ENCODE peak calls at places on chromosomes 2 and 18, in five cellular contexts. One of them, this sample, is unnamed.

GRCh38 chr2:69578201-69578555 is 65.4 kb downstream of the AAK1 start:
- DNase-seq in right cardiac atrium: no peak
- DNase-seq in iris pigment epithelial cell: no peak
- DNase-seq in effector CD4-positive, alpha-beta T cell: no peak
- DNase-seq in H7: no peak
- DNase-seq in this sample: no peak

GRCh38 chr2:88828397-88829137 is 137.1 kb downstream of the RPIA start:
- DNase-seq in H7: no peak
- DNase-seq in effector CD4-positive, alpha-beta T cell: no peak
- DNase-seq in iris pigment epithelial cell: peak; percentile 31
- DNase-seq in right cardiac atrium: peak; percentile 88
- DNase-seq in this sample: peak; percentile 36

GRCh38 chr2:196798980-196799379 is 503 bp downstream of the GTF3C3 start:
- DNase-seq in H7: no peak
- DNase-seq in right cardiac atrium: no peak
- DNase-seq in effector CD4-positive, alpha-beta T cell: no peak
- DNase-seq in iris pigment epithelial cell: no peak
- DNase-seq in this sample: peak; percentile 20

GRCh38 chr18:26540041-26540628 is 8.2 kb downstream of the KCTD1 start:
- DNase-seq in H7: no peak
- DNase-seq in iris pigment epithelial cell: peak; percentile 41
- DNase-seq in effector CD4-positive, alpha-beta T cell: no peak
- DNase-seq in right cardiac atrium: no peak
- DNase-seq in this sample: peak; percentile 58

GRCh38 chr2:138771534-138771933 is 8.7 kb downstream of the NXPH2 start:
- DNase-seq in effector CD4-positive, alpha-beta T cell: no peak
- DNase-seq in right cardiac atrium: no peak
- DNase-seq in H7: no peak
- DNase-seq in iris pigment epithelial cell: no peak
- DNase-seq in this sample: no peak

GRCh38 chr2:9069496-9069991 is 66.1 kb upstream of the MBOAT2 start:
- DNase-seq in H7: no peak
- DNase-seq in right cardiac atrium: no peak
- DNase-seq in effector CD4-positive, alpha-beta T cell: no peak
- DNase-seq in iris pigment epithelial cell: no peak
- DNase-seq in this sample: no peak

GRCh38 chr2:101311390-101312019 is 3.0 kb upstream of the RNF149 start:
- DNase-seq in iris pigment epithelial cell: no peak
- DNase-seq in H7: no peak
- DNase-seq in right cardiac atrium: no peak
- DNase-seq in effector CD4-positive, alpha-beta T cell: peak; percentile 12
- DNase-seq in this sample: no peak

GRCh38 chr2:37688771-37689468 is 17.5 kb upstream of the CDC42EP3 start:
- DNase-seq in effector CD4-positive, alpha-beta T cell: no peak
- DNase-seq in right cardiac atrium: no peak
- DNase-seq in H7: no peak
- DNase-seq in iris pigment epithelial cell: peak; percentile 92
- DNase-seq in this sample: peak; percentile 61

GRCh38 chr2:63053235-63053888 is 2.7 kb downstream of the OTX1 start:
- DNase-seq in iris pigment epithelial cell: no peak
- DNase-seq in effector CD4-positive, alpha-beta T cell: no peak
- DNase-seq in right cardiac atrium: peak; percentile 30
- DNase-seq in H7: peak; percentile 47
- DNase-seq in this sample: no peak

GRCh38 chr2:224404766-224405165 is 2.9 kb upstream of the FAM124B start:
- DNase-seq in effector CD4-positive, alpha-beta T cell: no peak
- DNase-seq in H7: no peak
- DNase-seq in iris pigment epithelial cell: no peak
- DNase-seq in right cardiac atrium: no peak
- DNase-seq in this sample: no peak

GRCh38 chr2:12816379-12817306 is 99.9 kb downstream of the TRIB2 start:
- DNase-seq in right cardiac atrium: no peak
- DNase-seq in effector CD4-positive, alpha-beta T cell: no peak
- DNase-seq in H7: no peak
- DNase-seq in iris pigment epithelial cell: peak; percentile 86
- DNase-seq in this sample: peak; percentile 88

GRCh38 chr2:149595069-149595963 is 7.7 kb upstream of the MMADHC start:
- DNase-seq in iris pigment epithelial cell: peak; percentile 54
- DNase-seq in effector CD4-positive, alpha-beta T cell: no peak
- DNase-seq in H7: no peak
- DNase-seq in right cardiac atrium: no peak
- DNase-seq in this sample: no peak

GRCh38 chr2:101341901-101342624 is 33.6 kb upstream of the RNF149 start:
- DNase-seq in iris pigment epithelial cell: peak; percentile 64
- DNase-seq in right cardiac atrium: peak; percentile 87
- DNase-seq in H7: peak; percentile 88
- DNase-seq in effector CD4-positive, alpha-beta T cell: peak; percentile 60
- DNase-seq in this sample: peak; percentile 78

GRCh38 chr18:28559511-28559910 is 382.6 kb upstream of the CDH2 start:
- DNase-seq in iris pigment epithelial cell: no peak
- DNase-seq in effector CD4-positive, alpha-beta T cell: no peak
- DNase-seq in right cardiac atrium: no peak
- DNase-seq in H7: no peak
- DNase-seq in this sample: no peak

GRCh38 chr2:43038034-43038719 is 188.2 kb downstream of the ZFP36L2 start:
- DNase-seq in effector CD4-positive, alpha-beta T cell: no peak
- DNase-seq in iris pigment epithelial cell: no peak
- DNase-seq in right cardiac atrium: no peak
- DNase-seq in H7: no peak
- DNase-seq in this sample: no peak

GRCh38 chr18:68797901-68798300 is at the start of gene CCDC102B:
- DNase-seq in effector CD4-positive, alpha-beta T cell: no peak
- DNase-seq in iris pigment epithelial cell: peak; percentile 94
- DNase-seq in H7: no peak
- DNase-seq in right cardiac atrium: no peak
- DNase-seq in this sample: peak; percentile 84

GRCh38 chr2:187299122-187299906 is 148.7 kb downstream of the CALCRL start:
- DNase-seq in right cardiac atrium: no peak
- DNase-seq in iris pigment epithelial cell: peak; percentile 14
- DNase-seq in effector CD4-positive, alpha-beta T cell: no peak
- DNase-seq in H7: peak; percentile 13
- DNase-seq in this sample: peak; percentile 76

GRCh38 chr2:180122874-180123273 is 115.8 kb upstream of the CWC22 start:
- DNase-seq in right cardiac atrium: no peak
- DNase-seq in effector CD4-positive, alpha-beta T cell: no peak
- DNase-seq in H7: no peak
- DNase-seq in iris pigment epithelial cell: peak; percentile 59
- DNase-seq in this sample: peak; percentile 64

GRCh38 chr2:10326151-10326616 is 23.5 kb downstream of the HPCAL1 start:
- DNase-seq in H7: no peak
- DNase-seq in right cardiac atrium: no peak
- DNase-seq in iris pigment epithelial cell: no peak
- DNase-seq in effector CD4-positive, alpha-beta T cell: no peak
- DNase-seq in this sample: no peak

GRCh38 chr18:79516441-79516931 is 120.8 kb downstream of the NFATC1 start:
- DNase-seq in H7: peak; percentile 37
- DNase-seq in right cardiac atrium: no peak
- DNase-seq in effector CD4-positive, alpha-beta T cell: no peak
- DNase-seq in iris pigment epithelial cell: no peak
- DNase-seq in this sample: no peak

GRCh38 chr18:65415167-65415566 is 335.6 kb upstream of the CDH7 start:
- DNase-seq in effector CD4-positive, alpha-beta T cell: no peak
- DNase-seq in iris pigment epithelial cell: no peak
- DNase-seq in right cardiac atrium: no peak
- DNase-seq in H7: no peak
- DNase-seq in this sample: no peak

GRCh38 chr2:54558976-54559410 is 102.9 kb downstream of the SPTBN1 start:
- DNase-seq in H7: peak; percentile 68
- DNase-seq in right cardiac atrium: no peak
- DNase-seq in iris pigment epithelial cell: no peak
- DNase-seq in effector CD4-positive, alpha-beta T cell: no peak
- DNase-seq in this sample: no peak

GRCh38 chr2:179335732-179336131 is 71.1 kb upstream of the SESTD1 start:
- DNase-seq in iris pigment epithelial cell: no peak
- DNase-seq in H7: no peak
- DNase-seq in right cardiac atrium: no peak
- DNase-seq in effector CD4-positive, alpha-beta T cell: no peak
- DNase-seq in this sample: no peak

GRCh38 chr2:38164881-38165280 is 88.9 kb upstream of the CYP1B1 start:
- DNase-seq in right cardiac atrium: no peak
- DNase-seq in effector CD4-positive, alpha-beta T cell: no peak
- DNase-seq in H7: no peak
- DNase-seq in iris pigment epithelial cell: peak; percentile 28
- DNase-seq in this sample: no peak

GRCh38 chr2:74573747-74574562 is 19.4 kb downstream of the DOK1 start:
- DNase-seq in H7: no peak
- DNase-seq in iris pigment epithelial cell: peak; percentile 85
- DNase-seq in right cardiac atrium: no peak
- DNase-seq in effector CD4-positive, alpha-beta T cell: no peak
- DNase-seq in this sample: peak; percentile 82

GRCh38 chr18:9008203-9008708 is 94.2 kb upstream of the NDUFV2 start:
- DNase-seq in right cardiac atrium: no peak
- DNase-seq in H7: no peak
- DNase-seq in iris pigment epithelial cell: no peak
- DNase-seq in effector CD4-positive, alpha-beta T cell: no peak
- DNase-seq in this sample: no peak

GRCh38 chr2:190836767-190837166 is 43.9 kb upstream of the GLS start:
- DNase-seq in H7: no peak
- DNase-seq in right cardiac atrium: no peak
- DNase-seq in effector CD4-positive, alpha-beta T cell: no peak
- DNase-seq in iris pigment epithelial cell: no peak
- DNase-seq in this sample: no peak

GRCh38 chr18:24964213-24964612 is 387.8 kb downstream of the ZNF521 start:
- DNase-seq in H7: no peak
- DNase-seq in effector CD4-positive, alpha-beta T cell: no peak
- DNase-seq in iris pigment epithelial cell: no peak
- DNase-seq in right cardiac atrium: peak; percentile 39
- DNase-seq in this sample: peak; percentile 36

GRCh38 chr2:71576541-71576940 is 123.2 kb downstream of the DYSF start:
- DNase-seq in iris pigment epithelial cell: no peak
- DNase-seq in effector CD4-positive, alpha-beta T cell: no peak
- DNase-seq in right cardiac atrium: peak; percentile 93
- DNase-seq in H7: no peak
- DNase-seq in this sample: no peak

GRCh38 chr2:97067279-97068004 is 27.2 kb downstream of the FAHD2B start:
- DNase-seq in H7: no peak
- DNase-seq in right cardiac atrium: no peak
- DNase-seq in iris pigment epithelial cell: no peak
- DNase-seq in effector CD4-positive, alpha-beta T cell: no peak
- DNase-seq in this sample: no peak

GRCh38 chr2:25462021-25462420 is 120.3 kb upstream of the DNMT3A start:
- DNase-seq in iris pigment epithelial cell: no peak
- DNase-seq in H7: no peak
- DNase-seq in right cardiac atrium: no peak
- DNase-seq in effector CD4-positive, alpha-beta T cell: no peak
- DNase-seq in this sample: no peak

GRCh38 chr18:63378919-63379638 is 12.1 kb upstream of the KDSR start:
- DNase-seq in iris pigment epithelial cell: no peak
- DNase-seq in right cardiac atrium: no peak
- DNase-seq in effector CD4-positive, alpha-beta T cell: no peak
- DNase-seq in H7: no peak
- DNase-seq in this sample: no peak

GRCh38 chr2:240850026-240850425 is 18.6 kb upstream of the AGXT start:
- DNase-seq in effector CD4-positive, alpha-beta T cell: no peak
- DNase-seq in H7: peak; percentile 28
- DNase-seq in right cardiac atrium: peak; percentile 31
- DNase-seq in iris pigment epithelial cell: no peak
- DNase-seq in this sample: no peak

GRCh38 chr2:238722181-238722580 is 125.7 kb upstream of the TWIST2 start:
- DNase-seq in effector CD4-positive, alpha-beta T cell: no peak
- DNase-seq in iris pigment epithelial cell: no peak
- DNase-seq in right cardiac atrium: no peak
- DNase-seq in H7: no peak
- DNase-seq in this sample: no peak

GRCh38 chr2:36663851-36664715 is 32.4 kb upstream of the VIT start:
- DNase-seq in iris pigment epithelial cell: peak; percentile 83
- DNase-seq in H7: peak; percentile 59
- DNase-seq in right cardiac atrium: no peak
- DNase-seq in effector CD4-positive, alpha-beta T cell: peak; percentile 3
- DNase-seq in this sample: peak; percentile 85

GRCh38 chr2:128172191-128172590 is 81.2 kb downstream of the UGGT1 start:
- DNase-seq in effector CD4-positive, alpha-beta T cell: no peak
- DNase-seq in H7: peak; percentile 25
- DNase-seq in iris pigment epithelial cell: peak; percentile 17
- DNase-seq in right cardiac atrium: no peak
- DNase-seq in this sample: peak; percentile 13

This sample was measured in fibroblast of mammary gland.